ENCODE peak calls at places on chromosomes 5 and 9, in four cellular contexts. T is neural progenitor cell, B is fibroblast of lung, V is PC-3. R is an unnamed sample.

GRCh38 chr5:36944607-36945225 is 68.1 kb downstream of the NIPBL start:
- DNase-seq in B (peak; percentile 63), V (peak; percentile 85), T (peak; percentile 69), R (peak; percentile 71)

GRCh38 chr5:35919191-35919590 is 19.2 kb downstream of the CAPSL start:
- DNase-seq in T (no peak), B (peak; percentile 94), V (peak; percentile 88), R (peak; percentile 83)

GRCh38 chr5:123805300-123805699 is 293.3 kb downstream of the CSNK1G3 start:
- DNase-seq in B (no peak), T (no peak), V (no peak), R (no peak)

GRCh38 chr9:96655198-96655851 is at the start of gene PRXL2C:
- DNase-seq in B (peak; percentile 70), V (peak; percentile 53), T (no peak), R (peak; percentile 88)

GRCh38 chr5:158068964-158069363 is 210.0 kb upstream of the CLINT1 start:
- DNase-seq in V (no peak), T (peak; percentile 13), B (no peak), R (no peak)

GRCh38 chr5:106292654-106293053 is 1378.1 kb downstream of the EFNA5 start:
- DNase-seq in T (no peak), B (peak; percentile 72), V (peak; percentile 72), R (peak; percentile 23)

GRCh38 chr9:69817202-69817601 is 3.4 kb upstream of the CFAP95 start:
- DNase-seq in V (no peak), B (no peak), T (no peak), R (peak; percentile 9)

GRCh38 chr9:129301941-129302340 is 123.9 kb upstream of the IER5L start:
- DNase-seq in T (no peak), V (no peak), B (no peak), R (no peak)

GRCh38 chr9:132977626-132978450 is 656 bp upstream of the GFI1B start:
- DNase-seq in T (peak; percentile 79), V (peak; percentile 53), B (peak; percentile 21), R (peak; percentile 68)

GRCh38 chr5:72478684-72479083 is 28.5 kb downstream of the ZNF366 start:
- DNase-seq in V (peak; percentile 6), T (no peak), B (peak; percentile 28), R (peak; percentile 58)

GRCh38 chr5:61817472-61818326 is 485.6 kb downstream of the ZSWIM6 start:
- DNase-seq in V (peak; percentile 45), B (peak; percentile 49), T (peak; percentile 63), R (peak; percentile 77)

GRCh38 chr9:95143591-95144561 is 173.6 kb downstream of the FANCC start:
- DNase-seq in V (no peak), B (peak; percentile 81), T (no peak), R (peak; percentile 71)

GRCh38 chr5:6729400-6730310 is 16.4 kb downstream of the TENT4A start:
- DNase-seq in V (no peak), B (no peak), T (no peak), R (no peak)

GRCh38 chr5:173268750-173269580 is 34.0 kb upstream of the NKX2-5 start:
- DNase-seq in T (no peak), V (no peak), B (no peak), R (no peak)

GRCh38 chr9:69389437-69389995 is 64.5 kb downstream of the ENTREP1 start:
- DNase-seq in B (no peak), V (peak; percentile 35), T (peak; percentile 31), R (no peak)

GRCh38 chr9:78973906-78974305 is 597.9 kb upstream of the TLE4 start:
- DNase-seq in V (peak; percentile 91), B (peak; percentile 67), T (no peak), R (peak; percentile 63)

GRCh38 chr9:126722922-126723806 is 81.7 kb upstream of the ZBTB43 start:
- DNase-seq in V (no peak), B (peak; percentile 25), T (peak; percentile 47), R (peak; percentile 22)

GRCh38 chr5:97224112-97224750 is 41.2 kb upstream of the RIOK2 start:
- DNase-seq in T (no peak), V (peak; percentile 63), B (peak; percentile 69), R (peak; percentile 50)

GRCh38 chr5:82044015-82044414 is 72.2 kb downstream of the ATG10 start:
- DNase-seq in V (no peak), T (no peak), B (no peak), R (no peak)
- H2AFZ ChIP-seq in V (no peak overlapping the region), T (no peak overlapping the region), B (no peak overlapping the region), R (no peak overlapping the region)

GRCh38 chr9:116238751-116239340 is 85.3 kb downstream of the PAPPA start:
- DNase-seq in V (no peak), B (peak; percentile 50), T (no peak), R (peak; percentile 12)

GRCh38 chr9:116238225-116238624 is 84.6 kb downstream of the PAPPA start:
- DNase-seq in T (no peak), B (peak; percentile 93), V (peak; percentile 11), R (peak; percentile 91)

GRCh38 chr9:116233160-116233530 is 79.6 kb downstream of the PAPPA start:
- DNase-seq in V (no peak), B (no peak), T (no peak), R (peak; percentile 48)

GRCh38 chr9:116234091-116234490 is 80.5 kb downstream of the PAPPA start:
- DNase-seq in B (peak; percentile 98), T (no peak), V (peak; percentile 45), R (peak; percentile 99)

GRCh38 chr9:116237456-116237855 is 83.9 kb downstream of the PAPPA start:
- DNase-seq in V (no peak), T (no peak), B (peak; percentile 12), R (peak; percentile 47)
- H3K4me2 ChIP-seq in V (no peak overlapping the region), T (no peak overlapping the region), B (no peak overlapping the region), R (no peak overlapping the region)

GRCh38 chr9:25658587-25658986 is 19.7 kb downstream of the TUSC1 start:
- DNase-seq in T (no peak), V (no peak), B (no peak), R (no peak)
- H2AFZ ChIP-seq in T (no peak overlapping the region), V (no peak overlapping the region), B (no peak overlapping the region), R (no peak overlapping the region)

GRCh38 chr9:5793812-5794211 is 39.1 kb downstream of the ERMP1 start:
- DNase-seq in B (no peak), T (no peak), V (no peak), R (no peak)
- H3K4me2 ChIP-seq in B (no peak overlapping the region), T (no peak overlapping the region), V (no peak overlapping the region), R (no peak overlapping the region)

GRCh38 chr5:144566747-144567415 is 396.2 kb downstream of the KCTD16 start:
- DNase-seq in B (peak; percentile 82), T (no peak), V (peak; percentile 29), R (peak; percentile 47)
- H2AFZ ChIP-seq in B (no peak overlapping the region), T (peak overlapping the region; percentile 51), V (no peak overlapping the region), R (no peak overlapping the region)

GRCh38 chr5:74201334-74202081 is 439.0 kb downstream of the ENC1 start:
- DNase-seq in T (no peak), V (peak; percentile 65), B (peak; percentile 83), R (peak; percentile 59)
- H3K4me2 ChIP-seq in T (no peak overlapping the region), V (peak overlapping the region; percentile 70), B (no peak overlapping the region), R (peak overlapping the region; percentile 16)

DNA sequence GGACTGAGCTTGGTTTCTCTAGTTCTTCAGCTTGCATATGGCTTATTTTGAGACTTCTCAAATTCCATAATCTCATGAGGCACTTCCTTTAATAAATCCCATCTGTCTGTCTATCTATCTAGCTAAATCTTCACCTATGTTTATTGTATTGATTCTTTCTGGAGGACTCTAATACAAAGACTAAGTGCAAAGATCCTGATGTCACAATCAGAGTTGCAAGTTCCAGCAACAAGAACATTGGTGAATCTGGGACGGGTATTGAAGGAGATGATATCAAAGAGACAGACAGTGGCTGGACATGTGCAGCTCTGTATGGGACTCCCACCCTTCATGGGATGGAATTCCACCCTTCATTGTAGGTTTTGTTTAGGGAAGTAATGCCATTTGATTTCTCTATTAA is 25.1 kb downstream of the TAS2R1 start:
- DNase-seq in V (no peak), B (no peak), T (no peak), R (no peak)
- H2AFZ ChIP-seq in V (no peak overlapping the region), B (no peak overlapping the region), T (no peak overlapping the region), R (no peak overlapping the region)

DNA sequence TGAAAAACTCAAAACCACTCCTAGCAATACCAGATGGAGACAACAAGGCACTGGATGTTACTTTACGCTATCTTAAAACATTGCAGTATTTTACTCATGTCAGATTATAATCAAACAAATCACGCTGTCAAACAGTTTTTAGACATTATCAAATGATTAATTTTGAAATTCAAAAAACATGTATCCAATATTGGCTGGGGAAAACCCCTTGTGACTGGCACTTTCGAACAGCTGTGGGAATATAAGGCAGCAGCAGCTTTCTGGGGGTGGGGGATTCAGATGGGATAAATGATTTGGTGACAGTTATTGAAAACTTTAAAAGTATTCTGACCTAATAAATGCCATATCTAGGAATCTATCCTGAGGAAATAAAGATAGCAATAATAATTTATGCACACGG is 28.7 kb downstream of the ELL2 start:
- DNase-seq in B (no peak), T (no peak), V (no peak), R (no peak)
- H3K4me2 ChIP-seq in B (no peak overlapping the region), T (no peak overlapping the region), V (no peak overlapping the region), R (peak overlapping the region; percentile 49)

GRCh38 chr5:76953551-76954382 is 922 bp downstream of the CRHBP start:
- DNase-seq in V (no peak), B (peak; percentile 59), T (peak; percentile 63), R (peak; percentile 29)

GRCh38 chr5:76956033-76956432 is 3.2 kb downstream of the CRHBP start:
- DNase-seq in B (no peak), V (no peak), T (no peak), R (no peak)

GRCh38 chr5:76947064-76947463 is 5.8 kb upstream of the CRHBP start:
- DNase-seq in V (no peak), B (no peak), T (no peak), R (no peak)

GRCh38 chr5:76954383-76954763 is 1.5 kb downstream of the CRHBP start:
- DNase-seq in T (peak; percentile 16), V (no peak), B (no peak), R (no peak)

GRCh38 chr5:76952795-76953536 is at the start of gene CRHBP:
- DNase-seq in T (peak; percentile 37), V (no peak), B (no peak), R (no peak)
- H2AFZ ChIP-seq in T (peak within 1 kb of the TSS; percentile 72), V (no peak within 1 kb of the TSS), B (no peak within 1 kb of the TSS), R (no peak within 1 kb of the TSS)

GRCh38 chr5:145834554-145834916 is 607 bp downstream of the PRELID2 start:
- DNase-seq in T (no peak), B (peak; percentile 39), V (no peak), R (no peak)
- H3K4me2 ChIP-seq in T (peak overlapping the region; percentile 75), B (peak overlapping the region; percentile 64), V (peak overlapping the region; percentile 77), R (peak overlapping the region; percentile 80)

R was measured in GM23248.